ENCODE peak calls at places on chromosomes 12 and 14, in four cellular contexts. One of them, this sample, is unnamed.

GRCh38 chr14:93892923-93893549 is 34.1 kb upstream of the FAM181A start:
- DNase-seq in OCI-LY7: peak
- DNase-seq in mesendoderm: peak
- DNase-seq in tibial nerve: peak
- DNase-seq in this sample: peak

GRCh38 chr12:81992461-81992860 is 233.3 kb upstream of the PPFIA2 start:
- DNase-seq in mesendoderm: peak
- DNase-seq in tibial nerve: peak
- DNase-seq in OCI-LY7: no peak
- DNase-seq in this sample: no peak

GRCh38 chr12:114167431-114167830 is 201.3 kb upstream of the RBM19 start:
- DNase-seq in tibial nerve: no peak
- DNase-seq in OCI-LY7: no peak
- DNase-seq in mesendoderm: no peak
- DNase-seq in this sample: no peak

GRCh38 chr12:1184402-1184801 is 193.4 kb downstream of the ERC1 start:
- DNase-seq in OCI-LY7: no peak
- DNase-seq in tibial nerve: no peak
- DNase-seq in mesendoderm: no peak
- DNase-seq in this sample: no peak

GRCh38 chr12:124371970-124372555 is 77.2 kb downstream of the RFLNA start:
- DNase-seq in OCI-LY7: no peak
- DNase-seq in mesendoderm: no peak
- DNase-seq in tibial nerve: no peak
- DNase-seq in this sample: no peak

GRCh38 chr12:94418517-94418916 is 41.1 kb downstream of the CEP83 start:
- DNase-seq in OCI-LY7: no peak
- DNase-seq in tibial nerve: no peak
- DNase-seq in mesendoderm: no peak
- DNase-seq in this sample: no peak

GRCh38 chr12:127381681-127382080 is 885.3 kb upstream of the TMEM132C start:
- DNase-seq in OCI-LY7: no peak
- DNase-seq in mesendoderm: no peak
- DNase-seq in tibial nerve: no peak
- DNase-seq in this sample: no peak

GRCh38 chr12:128012110-128012509 is 254.9 kb upstream of the TMEM132C start:
- DNase-seq in mesendoderm: no peak
- DNase-seq in tibial nerve: no peak
- DNase-seq in OCI-LY7: no peak
- DNase-seq in this sample: no peak

GRCh38 chr12:97639702-97640101 is 177.1 kb downstream of the RMST start:
- DNase-seq in mesendoderm: peak
- DNase-seq in tibial nerve: no peak
- DNase-seq in OCI-LY7: no peak
- DNase-seq in this sample: no peak

GRCh38 chr14:91573894-91574837 is 64.1 kb upstream of the PPP4R3A start:
- DNase-seq in mesendoderm: peak
- DNase-seq in OCI-LY7: no peak
- DNase-seq in tibial nerve: peak
- DNase-seq in this sample: peak